ENCODE peak calls at places on chromosomes 16 and 17, in five cellular contexts. R is heart left ventricle, T is hepatocyte, A is AG04449, W is adrenal gland. O is an unnamed sample.

GRCh38 chr16:30896203-30896889 is at the start of gene CTF1:
- DNase-seq in T (peak), R (peak), W (peak), A (peak), O (peak)

GRCh38 chr16:49556252-49557069 is 182.9 kb downstream of the C16orf78 start:
- DNase-seq in T (peak), R (no peak), W (no peak), A (peak), O (peak)

GRCh38 chr17:12422632-12423031 is 243.1 kb upstream of the MYOCD start:
- DNase-seq in T (no peak), R (peak), A (no peak), W (no peak), O (peak)

GRCh38 chr17:2433696-2434095 is 32.8 kb upstream of the MNT start:
- DNase-seq in T (no peak), R (no peak), A (no peak), W (no peak), O (no peak)

GRCh38 chr17:30819941-30820705 is 4.4 kb downstream of the CRLF3 start:
- DNase-seq in T (no peak), R (no peak), W (no peak), A (peak), O (no peak)

GRCh38 chr17:8965394-8966168 is at the start of gene PIK3R5:
- DNase-seq in A (no peak), T (peak), W (no peak), R (peak), O (peak)

GRCh38 chr17:5486206-5487124 is at the start of gene MIS12:
- DNase-seq in A (peak), R (peak), W (peak), T (peak), O (peak)

GRCh38 chr17:57182621-57183020 is 73.7 kb upstream of the MSI2 start:
- DNase-seq in R (no peak), W (no peak), A (no peak), T (no peak), O (no peak)

GRCh38 chr17:31743767-31744166 is 115.3 kb downstream of the COPRS start:
- DNase-seq in W (no peak), R (no peak), A (no peak), T (peak), O (no peak)

GRCh38 chr17:77098884-77099545 is 41.8 kb upstream of the SEC14L1 start:
- DNase-seq in T (peak), R (peak), A (peak), W (peak), O (peak)

GRCh38 chr16:55911616-55912015 is 36.4 kb upstream of the CES5A start:
- DNase-seq in T (no peak), R (no peak), W (no peak), A (no peak), O (no peak)

GRCh38 chr17:4599505-4600281 is 15.4 kb downstream of the SMTNL2 start:
- DNase-seq in A (no peak), R (no peak), W (peak), T (peak), O (no peak)

GRCh38 chr16:28061702-28062101 is 1.8 kb downstream of the GSG1L start:
- DNase-seq in A (no peak), W (no peak), R (no peak), T (no peak), O (no peak)

GRCh38 chr16:81349608-81350305 is 35.0 kb downstream of the GAN start:
- DNase-seq in W (no peak), T (no peak), A (no peak), R (no peak), O (no peak)

GRCh38 chr17:68698761-68699160 is 97.6 kb upstream of the FAM20A start:
- DNase-seq in W (peak), R (peak), T (peak), A (no peak), O (no peak)

GRCh38 chr16:57530531-57531252 is 5.7 kb downstream of the CCDC102A start:
- DNase-seq in T (no peak), A (no peak), W (no peak), R (no peak), O (no peak)

GRCh38 chr17:73307130-73307529 is 4.7 kb downstream of the CDC42EP4 start:
- DNase-seq in R (no peak), W (no peak), A (no peak), T (no peak), O (peak)

GRCh38 chr17:73309727-73310555 is 1.9 kb downstream of the CDC42EP4 start:
- DNase-seq in R (no peak), W (peak), A (no peak), T (peak), O (peak)

GRCh38 chr17:73304971-73305786 is 6.6 kb downstream of the CDC42EP4 start:
- DNase-seq in T (peak), A (no peak), W (peak), R (peak), O (peak)

GRCh38 chr17:73305845-73306836 is 5.7 kb downstream of the CDC42EP4 start:
- DNase-seq in T (no peak), A (no peak), R (no peak), W (no peak), O (peak)

GRCh38 chr17:73308017-73308823 is 3.6 kb downstream of the CDC42EP4 start:
- DNase-seq in A (no peak), T (peak), W (peak), R (peak), O (peak)
- H3K4me3 ChIP-seq in A (no peak), T (peak), W (peak), R (peak), O (no peak)

GRCh38 chr16:89315791-89316581 is 98.5 kb downstream of the ZNF778 start:
- DNase-seq in T (no peak), W (peak), R (peak), A (no peak), O (peak)
- H3K4me3 ChIP-seq in T (no peak), W (no peak), R (no peak), A (no peak), O (no peak)

DNA sequence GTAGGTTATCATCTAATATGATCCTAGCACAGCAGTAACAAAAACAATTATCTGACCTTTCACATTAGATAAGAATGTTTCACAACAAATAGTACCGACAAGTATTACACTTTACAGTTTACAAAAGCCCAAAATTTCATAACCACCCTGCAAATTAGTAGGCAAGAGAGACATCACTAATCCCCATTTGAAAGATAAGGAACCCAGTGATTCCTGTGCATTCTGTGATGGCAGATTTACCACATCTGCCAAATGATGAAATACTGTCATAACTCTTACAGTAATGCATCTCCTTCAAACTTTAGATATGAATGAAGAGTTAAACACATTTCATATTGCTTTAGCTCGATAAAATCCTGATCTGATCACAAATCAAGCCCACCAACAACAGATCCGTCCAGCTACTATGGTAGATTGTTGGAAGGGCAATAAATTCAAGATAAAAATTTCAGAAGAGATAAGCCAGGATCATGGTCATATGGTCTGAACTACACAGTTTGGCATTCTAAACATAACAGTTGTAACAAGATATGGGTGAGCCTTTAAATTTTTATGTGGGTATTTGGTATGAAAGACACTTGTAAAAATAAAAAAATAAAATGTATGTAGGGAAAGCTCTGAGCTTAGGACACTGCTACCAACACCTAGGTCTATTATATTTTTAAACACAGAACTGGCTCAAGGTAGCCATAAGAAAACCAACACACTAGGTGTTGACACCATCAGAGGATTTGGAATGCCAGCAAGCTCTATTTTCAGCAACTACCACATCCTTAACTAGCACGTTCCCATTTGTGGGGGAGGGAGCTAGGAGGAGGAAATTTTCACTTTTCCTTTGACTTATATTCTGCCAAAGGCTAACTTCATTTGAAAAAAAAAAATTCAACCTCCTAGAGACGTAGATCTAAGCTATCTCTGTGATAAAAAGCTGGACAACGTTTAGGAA is 9.3 kb downstream of the YWHAE start:
- DNase-seq in W (peak), T (no peak), R (peak), A (no peak), O (no peak)
- H3K4me3 ChIP-seq in W (peak), T (no peak), R (peak), A (no peak), O (no peak)

DNA sequence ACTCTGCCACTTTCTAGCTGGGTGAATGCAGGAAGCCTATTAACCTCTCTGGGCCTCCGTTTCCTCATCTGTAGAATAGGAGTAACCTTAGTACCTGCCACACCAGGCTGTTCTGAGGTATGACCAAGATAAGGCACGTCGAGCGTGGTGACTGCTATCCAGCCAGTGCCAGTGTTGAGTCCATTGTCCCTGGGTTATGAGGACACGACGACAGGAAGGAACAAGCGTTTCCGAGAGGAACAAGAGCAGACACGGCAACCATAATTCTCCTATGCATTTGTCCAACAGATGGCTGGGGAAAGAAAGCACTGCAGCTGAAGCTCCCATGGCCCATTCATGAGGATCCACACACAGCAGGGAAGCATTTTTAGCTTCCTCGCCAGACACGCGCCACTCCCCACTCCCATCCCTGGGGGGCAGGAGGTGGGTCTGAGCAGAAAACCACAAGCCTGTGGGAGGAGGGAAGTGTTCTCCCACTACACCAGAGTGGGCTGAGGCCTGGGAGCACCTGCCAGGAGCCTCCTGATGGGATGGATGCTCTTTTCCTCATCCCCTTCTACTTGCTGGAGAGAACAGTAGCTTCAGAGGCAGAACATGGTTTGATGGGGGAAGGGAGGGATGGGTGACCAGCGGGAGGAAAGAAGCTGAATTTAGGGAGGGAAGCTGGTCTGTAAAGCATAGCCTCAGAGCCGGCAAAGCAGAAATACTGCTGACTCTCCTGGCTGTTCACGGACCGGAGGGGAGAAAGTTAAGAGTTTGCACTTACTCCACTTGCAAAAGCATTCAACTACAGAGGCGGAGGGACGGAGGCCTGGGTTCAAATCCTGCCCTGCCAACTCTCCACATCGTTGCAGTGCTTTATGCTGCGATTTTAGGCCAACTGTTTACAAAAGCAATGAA is 2.7 kb downstream of the COTL1 start:
- DNase-seq in R (no peak), T (no peak), A (no peak), W (no peak), O (no peak)
- H3K4me3 ChIP-seq in R (no peak), T (no peak), A (peak), W (no peak), O (no peak)

DNA sequence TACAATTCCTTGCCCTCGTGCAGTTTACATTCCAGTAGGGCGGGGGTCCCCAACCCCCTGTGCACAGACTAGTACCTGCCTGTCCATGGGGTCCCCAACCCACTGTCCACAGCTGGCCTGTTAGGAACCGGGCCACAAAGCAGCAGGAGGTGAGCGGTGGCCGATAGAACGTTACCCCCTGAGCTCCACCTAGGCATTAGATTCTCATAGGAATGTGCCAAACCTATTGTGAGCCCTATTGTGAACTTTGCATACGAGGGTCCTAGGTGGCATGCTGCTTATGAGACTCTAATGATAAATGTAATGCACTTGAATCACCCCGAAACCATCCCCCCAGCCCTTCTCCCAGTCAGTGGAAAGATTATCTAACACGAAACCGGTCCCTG is 1.5 kb downstream of the REXO5 start:
- DNase-seq in W (no peak), T (no peak), A (no peak), R (no peak), O (no peak)
- H3K4me3 ChIP-seq in W (no peak), T (no peak), A (no peak), R (no peak), O (no peak)

DNA sequence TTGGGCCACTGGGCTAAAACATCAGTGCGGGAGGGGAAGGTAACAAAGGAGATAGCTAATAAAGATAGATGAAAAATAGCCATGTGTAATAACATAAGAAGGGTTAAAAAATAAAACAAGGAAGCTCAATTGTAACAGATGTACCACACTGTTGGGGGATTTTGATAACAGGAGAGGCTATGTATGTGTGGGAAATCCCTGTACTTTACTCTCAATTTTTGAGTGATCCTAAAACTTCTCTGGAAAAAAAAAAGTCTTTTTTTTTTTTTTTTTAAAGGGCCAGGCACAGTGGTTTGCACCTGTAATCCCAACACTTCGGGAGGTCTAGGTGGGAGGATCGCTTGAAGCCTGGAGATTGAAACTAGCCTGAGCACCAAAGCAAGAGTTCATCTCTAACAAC is 1.9 kb upstream of the MMD start:
- DNase-seq in R (no peak), W (no peak), A (no peak), T (no peak), O (no peak)
- H3K4me3 ChIP-seq in R (peak), W (no peak), A (no peak), T (no peak), O (no peak)

GRCh38 chr16:2465653-2466415 is 5.3 kb upstream of the NTN3 start:
- DNase-seq in T (no peak), A (no peak), R (no peak), W (no peak), O (no peak)
- H3K4me3 ChIP-seq in T (no peak), A (no peak), R (no peak), W (no peak), O (no peak)

GRCh38 chr16:85309656-85310587 is 197.7 kb upstream of the CIBAR2 start:
- DNase-seq in T (no peak), A (no peak), W (peak), R (no peak), O (peak)
- H3K4me3 ChIP-seq in T (no peak), A (no peak), W (no peak), R (no peak), O (no peak)

GRCh38 chr16:4933871-4934395 is 3.0 kb downstream of the PPL start:
- DNase-seq in A (no peak), R (no peak), T (no peak), W (no peak), O (no peak)

GRCh38 chr16:4936991-4937781 is at the start of gene PPL:
- DNase-seq in T (peak), A (no peak), R (peak), W (peak), O (peak)

GRCh38 chr16:4936181-4936990 is 562 bp downstream of the PPL start:
- DNase-seq in A (no peak), W (no peak), R (no peak), T (peak), O (peak)

GRCh38 chr16:4934591-4934990 is 2.4 kb downstream of the PPL start:
- DNase-seq in A (no peak), W (no peak), R (no peak), T (no peak), O (no peak)

GRCh38 chr16:4935231-4935855 is 1.6 kb downstream of the PPL start:
- DNase-seq in W (peak), R (peak), A (no peak), T (peak), O (peak)
- H3K4me3 ChIP-seq in W (peak), R (no peak), A (no peak), T (peak), O (no peak)

DNA sequence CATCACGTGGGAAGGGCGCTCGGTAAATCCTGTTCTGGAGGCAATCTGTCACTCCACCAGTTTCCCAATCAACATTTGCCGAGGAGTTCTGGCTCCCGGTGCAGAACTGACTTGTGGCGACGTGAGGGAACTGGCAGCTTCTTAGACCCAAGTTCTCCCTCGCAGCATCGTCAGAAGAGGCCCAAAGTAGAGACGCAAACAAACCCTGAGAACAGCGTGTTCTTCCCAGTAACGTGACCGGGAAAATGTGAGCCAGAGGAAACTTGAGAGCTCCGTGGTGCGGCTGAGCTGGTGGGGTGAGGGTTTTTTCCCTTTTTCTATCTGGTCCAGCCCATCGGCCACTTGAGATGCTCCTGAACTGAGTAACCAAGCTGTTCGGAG is 158.9 kb upstream of the CACNG5 start:
- DNase-seq in R (no peak), W (no peak), T (peak), A (no peak), O (peak)
- H3K4me3 ChIP-seq in R (no peak), W (no peak), T (no peak), A (no peak), O (no peak)